ENCODE peak calls at places on chromosome 21, in ten cellular contexts. S is WTC11; P is body of pancreas; B is GM12865; X is Peyer's patch; D is RWPE1; L is left lung; C is HFF-Myc; T is CD8-positive, alpha-beta T cell; Z is cardiac muscle cell. U is an unnamed sample.

GRCh38 chr21:17388226-17388625 is 124.6 kb upstream of the CXADR start:
- DNase-seq in Z (no peak), X (no peak), T (no peak), B (no peak), L (no peak), D (no peak), S (no peak), C (no peak), P (peak), U (no peak)

GRCh38 chr21:17550671-17551308 is 37.9 kb downstream of the CXADR start:
- DNase-seq in X (no peak), L (no peak), P (no peak), D (no peak), Z (no peak), C (no peak), S (no peak), B (no peak), T (no peak), U (no peak)

GRCh38 chr21:41207401-41208388 is 39.7 kb downstream of the BACE2 start:
- DNase-seq in P (peak), L (no peak), D (no peak), X (peak), T (no peak), B (peak), C (no peak), S (no peak), Z (peak), U (no peak)

GRCh38 chr21:39681845-39682244 is 63.1 kb upstream of the IGSF5 start:
- DNase-seq in L (no peak), C (no peak), P (no peak), X (no peak), S (no peak), D (no peak), B (no peak), Z (no peak), T (no peak), U (no peak)

GRCh38 chr21:39137248-39138186 is 45.7 kb downstream of the PSMG1 start:
- DNase-seq in L (no peak), D (peak), P (no peak), T (no peak), X (no peak), B (no peak), S (peak), C (no peak), Z (peak), U (no peak)

GRCh38 chr21:39660596-39660995 is 47.9 kb downstream of the B3GALT5 start:
- DNase-seq in S (no peak), Z (no peak), T (no peak), C (peak), P (peak), B (no peak), L (no peak), D (peak), X (no peak), U (no peak)

GRCh38 chr21:35737899-35738341 is 322.4 kb downstream of the SETD4 start:
- DNase-seq in Z (no peak), D (no peak), L (no peak), X (no peak), P (peak), S (no peak), T (no peak), B (peak), C (no peak), U (no peak)

GRCh38 chr21:16709866-16710550 is 802.8 kb upstream of the CXADR start:
- DNase-seq in T (no peak), S (no peak), X (no peak), L (no peak), B (no peak), C (no peak), D (no peak), Z (no peak), P (peak), U (no peak)

GRCh38 chr21:36282568-36283230 is 37.3 kb upstream of the MORC3 start:
- DNase-seq in B (peak), P (no peak), D (no peak), X (no peak), S (no peak), Z (no peak), C (no peak), L (no peak), T (no peak), U (no peak)

GRCh38 chr21:35648512-35648911 is 411.8 kb downstream of the SETD4 start:
- DNase-seq in T (no peak), P (peak), X (no peak), Z (no peak), B (peak), S (no peak), C (no peak), L (no peak), D (no peak), U (no peak)

GRCh38 chr21:21690068-21690665 is 692.0 kb downstream of the NCAM2 start:
- DNase-seq in X (no peak), B (no peak), C (no peak), L (no peak), P (no peak), Z (no peak), S (no peak), T (no peak), D (no peak), U (no peak)

DNA sequence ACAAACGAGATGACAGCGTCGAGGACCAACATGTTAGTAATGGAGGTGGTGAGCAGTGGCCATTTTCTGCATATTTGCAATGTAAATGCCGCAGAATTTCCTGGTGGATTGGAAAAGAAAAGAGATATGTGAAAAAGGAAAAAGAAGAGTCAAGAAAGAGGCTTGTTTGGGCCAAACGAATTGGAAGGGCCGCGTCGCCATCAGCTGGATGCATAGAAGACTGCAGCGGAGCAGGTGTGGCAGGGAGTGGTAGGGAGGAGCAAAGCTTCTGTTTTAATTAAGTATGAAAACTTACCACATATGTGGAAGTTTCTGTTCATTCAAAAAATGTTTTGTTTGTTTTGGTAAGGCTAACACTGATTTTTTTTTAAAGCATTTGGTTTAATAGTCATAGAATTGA is 690.7 kb downstream of the NCAM2 start:
- DNase-seq in B (no peak), P (no peak), L (peak), X (no peak), S (peak), C (no peak), Z (peak), T (no peak), D (no peak), U (no peak)
- TF ChIP-seq CTCF in B (no peak), P (no peak), L (no peak), X (no peak), S (peak), C (peak), Z (peak), T (no peak), D (no peak), U (peak)

GRCh38 chr21:46097826-46098286 is at the start of gene COL6A2:
- DNase-seq in S (peak), P (peak), B (no peak), X (peak), L (peak), Z (peak), D (peak), C (no peak), T (peak), U (peak)
- TF ChIP-seq CTCF in S (no peak), P (no peak), B (no peak), X (peak), L (no peak), Z (peak), D (no peak), C (no peak), T (no peak), U (peak)

DNA sequence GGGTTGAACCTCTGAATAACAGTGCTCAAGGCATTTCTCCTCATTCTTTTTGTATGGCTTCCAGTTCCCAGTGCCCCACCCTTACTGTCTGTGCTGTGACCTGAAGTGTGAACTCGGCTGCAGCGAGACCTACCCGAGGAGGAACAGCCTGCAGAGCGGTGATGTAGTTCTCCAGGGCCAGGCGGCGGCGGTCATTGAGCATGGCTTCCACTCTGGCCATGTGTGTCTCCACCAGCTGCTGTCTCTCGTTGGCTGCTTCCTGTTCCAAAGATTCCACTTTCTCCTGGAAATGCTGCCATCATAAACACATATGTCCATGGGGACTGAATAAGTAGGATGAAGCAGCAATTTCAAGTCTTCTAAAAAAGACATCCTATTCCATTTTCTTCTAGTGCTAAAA is 195.6 kb downstream of the APP start:
- DNase-seq in D (no peak), Z (no peak), B (no peak), S (no peak), L (no peak), C (no peak), T (no peak), X (no peak), P (no peak), U (no peak)
- TF ChIP-seq CTCF in D (no peak), Z (no peak), B (no peak), S (no peak), L (no peak), C (no peak), T (no peak), X (no peak), P (no peak), U (no peak)

DNA sequence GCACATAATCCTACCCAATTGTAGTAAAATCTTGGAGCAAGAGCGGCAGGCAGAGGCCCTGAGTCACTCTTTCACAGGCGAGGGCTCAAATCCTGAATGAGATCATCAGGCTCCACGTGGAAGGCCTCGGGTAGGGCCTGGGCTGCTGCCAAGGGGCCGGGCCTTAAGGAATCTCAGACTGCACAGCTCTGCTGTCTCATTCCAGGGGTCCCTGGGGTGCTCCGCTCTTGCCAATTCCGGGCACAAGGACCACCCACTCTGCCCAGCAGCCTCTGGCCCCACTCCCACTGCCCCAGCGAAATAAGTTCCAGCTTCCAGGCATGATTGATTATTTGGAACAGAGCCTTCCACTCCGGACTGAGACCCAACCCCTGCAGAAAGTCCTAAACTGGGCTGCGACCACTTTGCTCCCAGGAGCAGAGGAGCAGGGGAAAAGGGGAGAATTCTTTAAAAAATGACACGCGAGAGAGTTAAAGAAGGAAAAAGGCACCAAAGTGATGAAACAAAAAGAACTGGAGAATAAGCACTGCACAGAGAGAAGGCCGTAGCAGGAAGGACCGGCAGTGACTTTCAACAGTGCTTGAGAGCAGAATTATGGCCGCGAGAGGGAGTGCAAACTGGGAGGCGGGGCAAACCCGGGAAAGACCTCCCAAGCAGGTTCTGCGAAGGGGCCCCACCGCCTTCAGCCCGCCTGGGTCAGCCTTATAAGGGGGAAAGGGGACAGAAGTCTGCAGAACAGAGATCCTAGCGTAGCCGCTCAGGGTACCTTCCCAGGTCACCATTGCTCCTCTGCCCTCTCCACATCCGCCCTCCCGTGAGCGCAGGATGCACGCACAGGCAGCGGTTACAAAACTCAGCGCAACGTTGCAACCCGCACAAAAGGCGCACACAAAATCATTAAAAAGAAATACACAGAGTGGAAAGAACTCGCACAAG is 2.0 kb downstream of the ADAMTS1 start:
- DNase-seq in B (no peak), D (peak), C (peak), L (peak), T (peak), Z (peak), S (peak), X (peak), P (peak), U (peak)
- TF ChIP-seq CTCF in B (no peak), D (peak), C (peak), L (no peak), T (no peak), Z (peak), S (no peak), X (peak), P (peak), U (peak)

DNA sequence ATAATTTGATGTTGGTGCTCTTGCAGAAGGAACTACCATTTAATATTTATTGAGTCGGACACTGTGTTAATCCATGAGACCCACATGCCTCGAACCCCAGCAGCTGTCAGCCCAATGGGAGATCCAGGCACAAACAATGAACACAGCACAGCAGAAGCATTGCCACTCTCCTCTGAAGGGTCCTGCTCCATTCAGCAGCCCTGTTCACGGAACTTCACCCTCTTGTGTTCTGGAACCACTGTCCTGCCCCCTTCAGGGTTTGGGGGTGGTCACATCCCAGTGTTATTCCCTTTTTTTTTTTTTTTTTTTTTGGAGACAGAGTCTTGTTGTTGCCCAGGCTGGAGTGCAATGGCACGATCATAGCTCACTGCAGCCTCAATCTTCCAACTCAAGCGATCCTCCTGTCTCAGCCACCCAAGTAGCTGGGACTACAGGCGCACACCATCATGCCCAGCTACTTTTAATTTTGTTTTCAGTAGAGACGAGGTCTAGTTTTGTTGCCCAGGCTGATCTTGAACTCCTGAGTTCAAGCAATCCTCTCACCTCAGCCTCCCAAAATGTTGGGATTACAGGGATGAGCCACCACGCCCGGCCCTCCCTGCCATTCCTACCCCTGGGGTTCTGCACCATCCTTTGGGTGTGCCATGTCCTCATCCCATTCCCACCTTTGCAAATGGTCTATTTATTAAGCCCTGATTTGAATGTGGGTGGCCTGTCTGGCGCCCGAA is 70.2 kb downstream of the EVA1C start:
- DNase-seq in D (no peak), C (no peak), X (no peak), T (no peak), Z (no peak), S (no peak), P (no peak), L (no peak), B (no peak), U (no peak)
- TF ChIP-seq CTCF in D (no peak), C (no peak), X (no peak), T (no peak), Z (no peak), S (no peak), P (no peak), L (no peak), B (no peak), U (no peak)

GRCh38 chr21:37712204-37712934 is 203.9 kb downstream of the KCNJ6 start:
- DNase-seq in S (peak), X (peak), T (no peak), L (peak), P (peak), B (peak), C (peak), D (peak), Z (peak), U (peak)

DNA sequence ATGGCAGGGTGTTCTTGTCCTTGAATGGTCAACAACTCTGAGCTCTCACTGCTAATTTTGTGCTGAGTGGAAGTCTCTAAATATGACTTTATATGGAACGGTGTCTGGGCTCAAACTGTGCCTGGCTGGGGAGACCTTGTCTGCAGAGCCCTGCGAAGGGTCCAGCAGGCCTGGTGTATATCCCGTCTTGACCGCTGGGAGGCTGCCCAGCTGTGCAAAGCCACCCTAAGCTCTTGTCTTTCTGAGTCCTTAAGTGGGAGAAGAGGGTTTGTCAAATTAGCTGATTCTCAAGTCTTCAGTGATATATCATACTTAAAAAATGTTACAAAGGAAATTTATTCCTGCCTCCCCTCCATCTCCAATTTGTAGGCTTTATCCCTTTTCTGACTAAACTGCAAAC is 198.7 kb downstream of the KCNJ6 start:
- DNase-seq in P (no peak), X (no peak), S (peak), D (no peak), Z (no peak), B (no peak), L (no peak), T (no peak), C (no peak), U (no peak)
- TF ChIP-seq CTCF in P (no peak), X (no peak), S (no peak), D (no peak), Z (no peak), B (peak), L (no peak), T (no peak), C (no peak), U (no peak)

DNA sequence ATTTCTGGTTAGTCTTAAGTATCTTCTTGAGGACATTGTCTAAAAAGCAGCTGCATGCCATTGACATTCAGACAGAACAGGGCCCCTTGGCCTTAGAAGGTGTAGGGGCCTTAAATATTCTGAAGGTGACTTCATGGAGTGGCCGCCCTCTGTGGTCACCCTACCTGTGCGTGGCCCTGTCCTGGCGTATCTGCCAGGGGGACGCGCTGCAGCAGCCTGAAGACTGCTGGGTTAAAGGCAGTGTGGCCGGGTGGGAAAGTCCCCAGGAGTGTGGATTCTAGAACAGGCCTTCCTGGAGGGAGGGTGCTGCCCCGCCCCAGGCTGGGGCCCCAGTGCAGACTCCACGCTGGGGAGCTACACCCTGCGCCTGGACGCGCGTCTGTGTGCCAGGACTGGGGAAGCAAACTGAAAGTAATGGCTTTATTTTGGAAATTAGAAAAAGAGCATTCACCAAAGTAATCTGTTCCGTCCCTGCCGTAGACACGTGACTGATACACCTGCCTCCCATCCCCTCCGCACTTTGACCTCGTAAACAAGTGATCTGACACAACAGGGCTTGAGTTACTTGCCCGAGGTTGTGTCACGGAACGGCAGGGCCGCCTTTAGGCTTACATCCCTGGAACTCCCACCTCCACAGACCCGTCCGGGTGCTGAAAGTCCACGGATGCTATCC is 1.8 kb downstream of the AGPAT3 start:
- DNase-seq in L (peak), P (peak), T (peak), X (peak), Z (no peak), C (no peak), S (no peak), D (no peak), B (peak), U (no peak)
- TF ChIP-seq CTCF in L (no peak), P (no peak), T (no peak), X (no peak), Z (no peak), C (no peak), S (no peak), D (no peak), B (no peak), U (no peak)

DNA sequence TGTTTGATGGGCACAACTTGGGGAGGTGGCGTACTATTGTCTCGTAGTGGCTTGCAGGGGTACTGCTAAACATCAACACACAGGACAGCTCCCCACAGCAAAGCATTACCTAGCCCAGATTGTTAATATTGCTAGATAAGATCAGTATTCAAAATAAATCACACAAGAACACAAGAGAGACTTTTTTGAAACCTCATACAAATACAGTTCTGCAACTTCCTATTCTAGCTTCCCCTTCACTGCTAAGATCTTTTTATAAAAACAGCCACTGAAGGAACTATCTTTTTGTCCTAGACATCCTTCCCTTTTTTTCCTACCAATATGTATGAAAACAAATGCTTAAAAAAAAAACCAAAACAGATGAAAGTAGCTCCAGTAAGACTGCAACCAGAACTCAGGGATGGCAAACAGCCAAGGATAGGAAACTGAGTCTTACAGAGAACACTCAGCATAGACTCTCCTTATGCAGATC is 137.8 kb upstream of the KRTAP19-8 start:
- DNase-seq in T (no peak), X (no peak), C (no peak), L (no peak), D (no peak), P (peak), B (no peak), S (no peak), Z (no peak), U (no peak)
- TF ChIP-seq CTCF in T (no peak), X (no peak), C (no peak), L (no peak), D (no peak), P (no peak), B (no peak), S (no peak), Z (no peak), U (no peak)